ENCODE peak calls at places on chromosome 13, in four cellular contexts. G, W, V and S are unnamed samples.

GRCh38 chr13:97113231-97114001 is 108.7 kb upstream of the MBNL2 start:
- DNase-seq in V (no peak), W (no peak), G (peak; percentile 57), S (no peak)

GRCh38 chr13:113147206-113147605 is 11.2 kb upstream of the PROZ start:
- DNase-seq in G (no peak), V (no peak), W (no peak), S (no peak)

GRCh38 chr13:94968040-94968756 is 255.9 kb upstream of the SOX21 start:
- DNase-seq in W (no peak), V (peak; percentile 9), G (no peak), S (no peak)

GRCh38 chr13:105518086-105518485 is 1017.4 kb downstream of the EFNB2 start:
- DNase-seq in W (no peak), V (no peak), G (no peak), S (no peak)

GRCh38 chr13:113991191-113991669 is 17.4 kb upstream of the C13orf46 start:
- DNase-seq in W (no peak), V (no peak), G (no peak), S (no peak)

GRCh38 chr13:81406639-81407292 is 1065.8 kb upstream of the SPRY2 start:
- DNase-seq in V (no peak), W (no peak), G (no peak), S (no peak)

GRCh38 chr13:32624441-32624840 is 38.2 kb downstream of the PDS5B start:
- DNase-seq in G (no peak), V (no peak), W (no peak), S (no peak)

GRCh38 chr13:84994582-84994981 is 804.6 kb downstream of the SLITRK6 start:
- DNase-seq in W (no peak), V (no peak), G (no peak), S (no peak)

GRCh38 chr13:99063952-99064351 is 86.1 kb upstream of the DOCK9 start:
- DNase-seq in W (no peak), G (no peak), V (peak; percentile 35), S (no peak)

GRCh38 chr13:32647926-32648325 is 61.7 kb downstream of the PDS5B start:
- DNase-seq in G (no peak), V (no peak), W (no peak), S (no peak)

GRCh38 chr13:99967884-99968520 is 3.6 kb downstream of the ZIC5 start:
- DNase-seq in V (no peak), G (no peak), W (no peak), S (no peak)

GRCh38 chr13:26022538-26023292 is 29.1 kb downstream of the SHISA2 start:
- DNase-seq in V (peak; percentile 55), W (no peak), G (no peak), S (peak; percentile 77)

GRCh38 chr13:36907266-36907665 is 12.8 kb downstream of the SMAD9 start:
- DNase-seq in W (no peak), V (no peak), G (no peak), S (no peak)

GRCh38 chr13:45825124-45825650 is 26.4 kb downstream of the SIAH3 start:
- DNase-seq in W (no peak), V (no peak), G (no peak), S (no peak)

GRCh38 chr13:52734075-52734623 is 5.5 kb downstream of the CNMD start:
- DNase-seq in W (no peak), G (no peak), V (no peak), S (no peak)

GRCh38 chr13:113839536-113840204 is 24.2 kb downstream of the GAS6 start:
- DNase-seq in G (no peak), V (no peak), W (no peak), S (no peak)

GRCh38 chr13:45468676-45469075 is 3.9 kb downstream of the COG3 start:
- DNase-seq in W (no peak), V (no peak), G (no peak), S (no peak)

GRCh38 chr13:46521921-46522691 is 30.9 kb upstream of the LRCH1 start:
- DNase-seq in G (no peak), W (no peak), V (peak; percentile 80), S (no peak)

GRCh38 chr13:52695856-52696255 is 43.2 kb downstream of the SUGT1 start:
- DNase-seq in W (no peak), G (no peak), V (no peak), S (no peak)

GRCh38 chr13:24153347-24153746 is 7.2 kb upstream of the SPATA13 start:
- DNase-seq in V (no peak), G (no peak), W (no peak), S (no peak)

GRCh38 chr13:37194428-37194861 is 89.0 kb upstream of the CSNK1A1L start:
- DNase-seq in W (no peak), G (peak; percentile 92), V (peak; percentile 80), S (no peak)

GRCh38 chr13:74560325-74560724 is 426.1 kb upstream of the KLF12 start:
- DNase-seq in V (no peak), W (no peak), G (no peak), S (no peak)

GRCh38 chr13:27128825-27129627 is 42.6 kb downstream of the USP12 start:
- DNase-seq in W (no peak), V (no peak), G (no peak), S (no peak)

GRCh38 chr13:27038323-27038722 is 133.3 kb downstream of the USP12 start:
- DNase-seq in V (peak; percentile 80), W (no peak), G (no peak), S (no peak)

GRCh38 chr13:27510082-27510481 is 59.7 kb upstream of the MTIF3 start:
- DNase-seq in W (no peak), G (no peak), V (no peak), S (no peak)

GRCh38 chr13:49859568-49859967 is 67.1 kb upstream of the KPNA3 start:
- DNase-seq in W (no peak), V (no peak), G (no peak), S (no peak)

GRCh38 chr13:111095911-111096501 is 19.1 kb upstream of the ARHGEF7 start:
- DNase-seq in V (no peak), W (no peak), G (no peak), S (no peak)

GRCh38 chr13:97627566-97627965 is 193.6 kb downstream of the RAP2A start:
- DNase-seq in V (no peak), G (no peak), W (no peak), S (peak; percentile 25)

GRCh38 chr13:30119476-30119875 is 187.9 kb downstream of the KATNAL1 start:
- DNase-seq in V (no peak), G (no peak), W (no peak), S (no peak)

GRCh38 chr13:111129465-111130110 is 14.5 kb downstream of the ARHGEF7 start:
- DNase-seq in G (no peak), W (no peak), V (no peak), S (no peak)

GRCh38 chr13:111184685-111185401 is 69.7 kb downstream of the ARHGEF7 start:
- DNase-seq in V (no peak), W (no peak), G (no peak), S (peak; percentile 78)

GRCh38 chr13:81377926-81378325 is 1037.0 kb upstream of the SPRY2 start:
- DNase-seq in V (no peak), G (no peak), W (no peak), S (no peak)

GRCh38 chr13:97321101-97321500 is 99.0 kb downstream of the MBNL2 start:
- DNase-seq in V (no peak), W (no peak), G (no peak), S (no peak)

GRCh38 chr13:72208112-72208645 is 341.2 kb upstream of the DACH1 start:
- DNase-seq in G (no peak), W (no peak), V (no peak), S (no peak)